ENCODE peak calls at places on chromosome 12, in eight cellular contexts. T is effector memory CD4-positive, alpha-beta T cell; H is stomach; X is fibroblast of lung; U is lower lobe of right lung; J is mammary epithelial cell; S is GM23248; A is PC-3. W is an unnamed sample.

GRCh38 chr12:109738209-109738608 is 24.6 kb downstream of the FAM222A start:
- DNase-seq in T (no peak), U (peak), S (no peak), H (peak), X (no peak), A (no peak), J (no peak), W (no peak)

GRCh38 chr12:131699434-131699833 is 11.5 kb upstream of the SFSWAP start:
- DNase-seq in T (no peak), U (no peak), A (peak), J (no peak), X (no peak), H (no peak), S (peak), W (no peak)

GRCh38 chr12:42372154-42372791 is 46.3 kb downstream of the PPHLN1 start:
- DNase-seq in U (no peak), S (peak), X (peak), J (peak), A (peak), H (no peak), T (no peak), W (peak)

GRCh38 chr12:118983147-118983824 is 1.9 kb downstream of the SRRM4 start:
- DNase-seq in S (no peak), X (no peak), A (no peak), U (no peak), T (no peak), J (no peak), H (no peak), W (no peak)

GRCh38 chr12:127555071-127555470 is 711.9 kb upstream of the TMEM132C start:
- DNase-seq in T (no peak), H (no peak), X (no peak), S (no peak), U (no peak), J (no peak), A (peak), W (no peak)

GRCh38 chr12:2957816-2958431 is 1.3 kb upstream of the TEAD4 start:
- DNase-seq in T (no peak), X (no peak), S (peak), U (no peak), J (peak), H (no peak), A (no peak), W (no peak)

GRCh38 chr12:104507672-104508071 is 50.9 kb downstream of the CHST11 start:
- DNase-seq in X (no peak), S (no peak), U (no peak), J (no peak), A (no peak), T (no peak), H (no peak), W (no peak)

GRCh38 chr12:47808049-47808448 is 11.7 kb downstream of the HDAC7 start:
- DNase-seq in S (peak), U (peak), A (no peak), X (peak), H (no peak), T (peak), J (no peak), W (peak)

GRCh38 chr12:111706145-111706544 is 20.3 kb downstream of the ACAD10 start:
- DNase-seq in X (no peak), T (no peak), U (no peak), H (no peak), J (no peak), A (no peak), S (no peak), W (no peak)

GRCh38 chr12:69318225-69318624 is 30.0 kb upstream of the LYZ start:
- DNase-seq in J (no peak), H (no peak), X (no peak), A (no peak), T (no peak), U (no peak), S (no peak), W (no peak)

GRCh38 chr12:124296295-124296915 is 1.5 kb downstream of the RFLNA start:
- DNase-seq in H (no peak), U (peak), S (no peak), T (no peak), A (no peak), X (no peak), J (no peak), W (no peak)

GRCh38 chr12:27975222-27976136 is 2.9 kb upstream of the PTHLH start:
- DNase-seq in T (no peak), H (no peak), S (peak), A (peak), X (peak), J (no peak), U (no peak), W (peak)

GRCh38 chr12:76548222-76548837 is 11.2 kb downstream of the OSBPL8 start:
- DNase-seq in H (no peak), U (no peak), A (peak), S (no peak), J (no peak), X (no peak), T (no peak), W (no peak)

GRCh38 chr12:13282861-13283260 is 86.3 kb downstream of the EMP1 start:
- DNase-seq in S (no peak), J (no peak), H (no peak), A (no peak), U (no peak), T (no peak), X (no peak), W (no peak)

GRCh38 chr12:83666690-83667089 is 980.0 kb downstream of the TMTC2 start:
- DNase-seq in T (no peak), J (no peak), S (no peak), A (no peak), U (no peak), X (no peak), H (no peak), W (no peak)

DNA sequence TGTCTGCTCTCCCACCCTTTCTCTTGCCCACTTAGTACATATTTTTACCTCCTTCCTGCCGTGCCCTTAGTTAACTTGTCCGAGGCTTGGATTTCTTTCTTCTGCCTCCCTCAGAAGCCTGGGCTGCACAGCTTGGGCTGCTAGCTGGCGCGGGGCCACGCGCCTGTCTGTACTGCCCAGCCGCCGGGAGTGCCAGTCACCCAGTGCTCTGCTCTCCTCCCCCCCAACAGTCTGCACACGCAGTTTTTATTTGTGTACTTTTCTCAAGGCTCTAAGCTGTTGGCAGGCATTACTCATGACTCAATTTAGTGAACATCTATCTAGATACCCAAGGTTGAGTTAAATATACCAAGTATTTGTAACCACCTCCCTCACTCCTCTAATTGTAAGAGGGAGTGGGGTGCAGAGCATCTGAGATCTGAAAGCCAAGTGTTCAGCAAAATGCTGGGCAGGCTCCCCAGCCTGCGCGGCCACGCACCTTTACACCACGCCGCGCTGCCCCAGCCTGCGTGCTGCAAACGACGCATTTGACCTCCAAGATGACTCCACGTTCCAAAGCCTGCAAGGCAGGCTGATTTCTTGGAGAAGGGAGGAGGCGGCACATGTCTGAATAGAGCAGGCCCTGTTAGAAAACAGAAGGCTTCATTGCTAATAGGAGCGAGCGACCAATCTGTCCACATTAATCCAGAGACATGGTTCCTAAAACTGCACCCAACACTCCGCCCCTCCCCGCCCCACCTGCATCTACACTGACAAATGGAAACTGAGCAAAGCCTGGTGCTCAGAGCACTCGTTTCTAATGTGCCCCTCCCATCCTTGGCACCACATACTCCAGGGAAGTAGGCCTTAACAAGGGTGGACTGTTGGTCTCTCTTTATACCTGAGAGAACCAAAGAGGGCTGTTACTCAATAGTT is 18.2 kb upstream of the CACNA2D4 start:
- DNase-seq in X (peak), A (peak), J (peak), S (peak), H (peak), T (no peak), U (peak), W (peak)
- H3K27ac ChIP-seq in X (no peak), A (peak), J (no peak), S (no peak), H (peak), T (no peak), U (peak), W (no peak)

GRCh38 chr12:108566452-108566851 is 4.1 kb downstream of the ISCU start:
- DNase-seq in T (no peak), S (no peak), H (no peak), U (no peak), X (no peak), A (no peak), J (no peak), W (no peak)
- H3K27ac ChIP-seq in T (peak), S (peak), H (peak), U (peak), X (no peak), A (no peak), J (no peak), W (no peak)

DNA sequence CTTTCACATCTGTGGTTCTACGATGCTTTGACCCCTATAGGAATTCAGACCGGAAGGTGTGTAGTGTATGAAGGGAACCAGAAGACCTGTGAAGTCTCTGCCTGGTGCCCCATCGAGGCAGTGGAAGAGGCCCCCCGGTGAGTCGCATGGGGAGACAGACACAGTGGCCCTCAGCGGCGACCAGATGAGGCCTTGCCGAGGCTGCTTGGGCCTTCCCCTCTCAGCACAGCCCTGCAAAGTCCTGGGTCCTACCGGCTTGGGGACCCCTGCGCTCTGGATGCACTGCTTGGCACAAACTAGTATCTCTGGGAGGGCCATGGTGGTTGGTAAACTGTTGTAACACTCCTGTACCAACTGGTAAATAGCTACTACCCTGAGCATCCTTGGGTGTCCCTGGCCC is 29.7 kb downstream of the P2RX7 start:
- DNase-seq in T (no peak), S (no peak), A (no peak), H (no peak), X (no peak), U (no peak), J (no peak), W (no peak)
- H3K27ac ChIP-seq in T (no peak), S (no peak), A (no peak), H (no peak), X (no peak), U (no peak), J (no peak), W (no peak)

GRCh38 chr12:79252358-79253075 is 387.9 kb downstream of the SYT1 start:
- DNase-seq in A (peak), H (no peak), J (peak), X (peak), T (no peak), S (no peak), U (no peak), W (no peak)
- H3K27ac ChIP-seq in A (no peak), H (no peak), J (no peak), X (no peak), T (no peak), S (no peak), U (no peak), W (no peak)

GRCh38 chr12:25723286-25723685 is 170.2 kb upstream of the LMNTD1 start:
- DNase-seq in S (peak), J (no peak), H (no peak), A (no peak), U (no peak), X (peak), T (no peak), W (no peak)

GRCh38 chr12:25728196-25728595 is 175.1 kb upstream of the LMNTD1 start:
- DNase-seq in H (no peak), S (no peak), U (no peak), X (peak), T (no peak), J (no peak), A (no peak), W (no peak)

GRCh38 chr12:25725874-25726273 is 172.8 kb upstream of the LMNTD1 start:
- DNase-seq in S (peak), X (peak), H (no peak), J (peak), U (no peak), T (no peak), A (no peak), W (peak)

GRCh38 chr12:25719505-25719904 is 166.4 kb upstream of the LMNTD1 start:
- DNase-seq in J (no peak), X (peak), U (no peak), H (no peak), T (no peak), S (no peak), A (no peak), W (no peak)

DNA sequence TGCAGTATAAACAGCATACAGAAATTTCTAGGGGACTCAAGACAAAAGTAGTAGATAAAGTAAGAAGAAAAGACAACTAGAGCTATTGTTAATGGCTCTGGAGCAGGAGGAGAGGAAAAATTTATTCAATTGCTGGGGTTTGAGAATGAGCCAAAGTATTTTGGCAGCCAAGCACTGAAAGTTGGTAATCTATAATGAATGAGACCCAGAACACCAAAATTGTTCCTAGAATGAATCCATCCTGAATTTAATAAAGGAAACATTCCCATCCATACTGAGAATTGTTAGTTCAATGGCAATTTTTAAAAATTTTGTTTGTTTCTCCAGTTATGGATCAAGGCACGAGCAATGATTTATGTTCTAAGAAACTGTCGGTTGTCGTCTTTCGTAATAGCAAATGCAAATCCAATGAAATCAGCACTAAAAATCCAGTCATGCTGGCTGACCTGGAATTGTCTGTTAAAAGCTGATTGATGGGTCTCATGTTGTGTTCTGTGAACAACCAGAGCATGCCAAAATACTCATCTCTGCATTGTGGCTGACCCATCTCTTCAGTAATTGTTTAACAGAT is 170.9 kb upstream of the LMNTD1 start:
- DNase-seq in U (no peak), A (peak), H (no peak), S (peak), J (peak), T (no peak), X (peak), W (no peak)
- H3K27ac ChIP-seq in U (no peak), A (no peak), H (no peak), S (peak), J (no peak), T (no peak), X (no peak), W (no peak)

DNA sequence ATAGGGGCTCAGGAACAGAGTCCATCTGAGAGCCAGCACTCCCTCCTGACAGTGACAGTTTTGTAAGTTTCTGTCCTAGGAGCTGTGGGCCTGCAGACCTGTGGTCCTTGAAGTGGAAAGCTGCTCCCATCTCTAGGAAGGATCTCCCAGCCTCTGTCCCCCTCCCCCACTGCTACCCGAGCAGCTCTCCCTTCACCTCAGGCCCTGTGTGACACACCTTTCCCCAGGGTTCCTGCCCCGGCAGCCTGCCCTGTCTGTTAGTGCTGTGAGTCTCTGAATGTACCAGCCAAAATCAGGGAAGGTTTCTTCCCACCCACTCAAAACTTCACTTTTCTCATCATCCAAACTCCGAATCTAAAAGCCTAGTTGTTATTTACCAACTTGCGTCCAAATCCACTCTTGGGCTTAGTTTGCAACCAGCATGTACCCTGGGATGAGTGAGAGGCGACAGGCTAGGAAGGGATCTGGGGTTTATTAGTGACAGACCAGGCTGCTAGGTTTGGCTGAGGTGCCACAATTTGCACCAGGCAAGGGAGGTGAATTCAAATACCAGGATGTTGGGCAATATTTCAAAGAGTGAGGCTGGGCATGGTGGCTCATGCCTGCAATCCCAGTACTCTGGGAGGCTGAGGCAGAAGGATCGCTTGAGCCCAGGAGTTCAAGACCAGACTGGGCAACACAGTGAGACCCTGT is 39.9 kb downstream of the NINJ2 start:
- DNase-seq in A (no peak), U (no peak), H (no peak), T (no peak), X (no peak), S (no peak), J (no peak), W (no peak)
- H3K27ac ChIP-seq in A (no peak), U (peak), H (no peak), T (no peak), X (no peak), S (no peak), J (no peak), W (no peak)

GRCh38 chr12:126457776-126458175 is 1392.5 kb downstream of the AACS start:
- DNase-seq in S (no peak), U (no peak), H (no peak), A (no peak), X (no peak), J (no peak), T (no peak), W (no peak)

GRCh38 chr12:126454581-126454980 is 1389.3 kb downstream of the AACS start:
- DNase-seq in J (no peak), S (no peak), H (no peak), U (no peak), T (no peak), A (no peak), X (peak), W (no peak)
- H3K27ac ChIP-seq in J (no peak), S (no peak), H (no peak), U (no peak), T (no peak), A (no peak), X (no peak), W (no peak)

DNA sequence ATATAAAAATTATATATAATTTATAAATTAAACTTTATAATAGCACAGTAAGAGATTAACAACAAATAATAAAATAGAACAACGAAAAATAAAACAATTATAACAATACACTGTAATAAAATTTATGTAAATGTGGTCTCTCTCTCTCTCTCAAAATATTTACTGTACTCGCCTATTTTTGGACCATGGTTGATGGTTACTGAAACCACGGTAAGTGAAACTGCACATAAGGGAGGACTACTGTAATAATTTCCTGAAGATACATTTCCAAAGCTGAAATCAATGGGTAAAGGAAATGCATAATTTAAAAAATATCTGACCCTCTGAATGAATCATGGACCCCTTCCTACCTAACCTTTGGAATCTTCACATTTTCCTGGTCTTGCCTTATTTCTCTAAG is 48.9 kb downstream of the NTN4 start:
- DNase-seq in X (no peak), U (no peak), J (no peak), T (no peak), H (no peak), A (no peak), S (no peak), W (no peak)
- H3K27ac ChIP-seq in X (no peak), U (no peak), J (no peak), T (no peak), H (no peak), A (no peak), S (no peak), W (no peak)